ENCODE peak calls at places on chromosomes 5 and 9, in six cellular contexts. G is fibroblast of pulmonary artery, R is HepG2, O is A673, X is esophagus squamous epithelium, F is PC-9. S is an unnamed sample.

GRCh38 chr5:56152437-56152836 is 80.7 kb downstream of the ANKRD55 start:
- DNase-seq in O (no peak), X (no peak), R (peak), G (no peak), F (no peak), S (no peak)

GRCh38 chr5:179530069-179530998 is 20.0 kb upstream of the RUFY1 start:
- DNase-seq in F (no peak), O (no peak), X (no peak), R (no peak), G (peak), S (no peak)

GRCh38 chr9:114487607-114488300 is 17.5 kb downstream of the WHRN start:
- DNase-seq in F (peak), O (peak), R (peak), G (peak), X (no peak), S (no peak)

GRCh38 chr5:1481266-1481998 is 36.2 kb upstream of the SLC6A3 start:
- DNase-seq in X (no peak), G (no peak), F (no peak), R (no peak), O (no peak), S (no peak)

GRCh38 chr5:170420809-170421412 is 31.7 kb upstream of the KCNMB1 start:
- DNase-seq in O (peak), R (peak), G (peak), F (peak), X (no peak), S (no peak)

GRCh38 chr9:17063535-17064135 is 71.2 kb upstream of the CNTLN start:
- DNase-seq in F (no peak), O (peak), G (peak), R (peak), X (no peak), S (no peak)

GRCh38 chr5:151014680-151015343 is 5.6 kb upstream of the GPX3 start:
- DNase-seq in G (peak), O (no peak), R (peak), X (no peak), F (no peak), S (no peak)

GRCh38 chr9:27373851-27374250 is 76.9 kb upstream of the EQTN start:
- DNase-seq in R (no peak), G (no peak), F (no peak), X (no peak), O (no peak), S (no peak)

GRCh38 chr5:93305984-93306383 is 275.0 kb downstream of the NR2F1-AS1 start:
- DNase-seq in G (no peak), R (no peak), X (no peak), F (no peak), O (no peak), S (no peak)

GRCh38 chr9:108412755-108413154 is 443.0 kb downstream of the ACTL7B start:
- DNase-seq in F (no peak), O (peak), G (no peak), X (no peak), R (no peak), S (no peak)

GRCh38 chr9:122106576-122106975 is 13.5 kb upstream of the TTLL11 start:
- DNase-seq in G (no peak), X (no peak), F (no peak), R (no peak), O (no peak), S (no peak)

GRCh38 chr9:69857131-69857530 is 36.5 kb downstream of the CFAP95 start:
- DNase-seq in R (no peak), F (no peak), G (peak), X (no peak), O (no peak), S (no peak)

GRCh38 chr9:3511537-3511936 is 14.3 kb downstream of the RFX3 start:
- DNase-seq in X (no peak), O (peak), G (no peak), F (no peak), R (peak), S (no peak)

GRCh38 chr9:17578911-17579793 is at the start of gene SH3GL2:
- DNase-seq in G (peak), R (no peak), X (no peak), O (peak), F (no peak), S (peak)

GRCh38 chr5:92505145-92505544 is 1075.9 kb downstream of the NR2F1-AS1 start:
- DNase-seq in R (no peak), G (peak), F (no peak), X (no peak), O (no peak), S (no peak)

GRCh38 chr9:110323831-110324230 is 13.8 kb downstream of the TXNDC8 start:
- DNase-seq in O (no peak), X (no peak), F (no peak), G (no peak), R (no peak), S (no peak)

GRCh38 chr9:99820330-99821186 is 1.1 kb upstream of the NR4A3 start:
- DNase-seq in R (peak), X (no peak), F (peak), G (peak), O (peak), S (no peak)

GRCh38 chr9:1170918-1171317 is 120.8 kb downstream of the DMRT2 start:
- DNase-seq in G (no peak), O (no peak), X (no peak), F (no peak), R (no peak), S (no peak)

GRCh38 chr5:32984851-32985250 is 273.7 kb downstream of the NPR3 start:
- DNase-seq in R (no peak), O (peak), F (no peak), G (peak), X (no peak), S (no peak)

GRCh38 chr5:9898319-9898718 is 268.2 kb upstream of the TAS2R1 start:
- DNase-seq in F (no peak), X (no peak), G (peak), R (peak), O (peak), S (no peak)

GRCh38 chr9:86408121-86408520 is 53.9 kb upstream of the TUT7 start:
- DNase-seq in X (no peak), G (no peak), F (no peak), R (no peak), O (no peak), S (no peak)

GRCh38 chr5:13745508-13745907 is 199.0 kb downstream of the DNAH5 start:
- DNase-seq in R (peak), G (no peak), X (no peak), F (no peak), O (no peak), S (no peak)

GRCh38 chr5:160297004-160297403 is 15.4 kb downstream of the CCNJL start:
- DNase-seq in O (no peak), G (no peak), R (no peak), X (no peak), F (no peak), S (no peak)

GRCh38 chr9:106156462-106156861 is 462.1 kb downstream of the TMEM38B start:
- DNase-seq in X (no peak), R (no peak), O (no peak), G (no peak), F (no peak), S (no peak)

GRCh38 chr5:179284751-179285191 is 60.5 kb downstream of the ADAMTS2 start:
- DNase-seq in G (no peak), R (no peak), X (no peak), F (no peak), O (no peak), S (no peak)

GRCh38 chr5:116442095-116442534 is 132.5 kb downstream of the SEMA6A start:
- DNase-seq in X (no peak), R (no peak), F (peak), O (peak), G (peak), S (no peak)

GRCh38 chr5:134018154-134018985 is 13.6 kb upstream of the VDAC1 start:
- DNase-seq in X (no peak), R (peak), G (no peak), O (no peak), F (peak), S (no peak)

GRCh38 chr5:119828536-119828935 is 199.2 kb downstream of the FAM170A start:
- DNase-seq in R (no peak), G (no peak), X (no peak), O (no peak), F (no peak), S (no peak)

GRCh38 chr9:16031971-16032370 is 479.1 kb downstream of the CCDC171 start:
- DNase-seq in R (no peak), X (no peak), O (no peak), G (no peak), F (no peak), S (no peak)

GRCh38 chr5:154940772-154941620 is at the start of gene MRPL22:
- DNase-seq in G (peak), F (peak), O (peak), X (peak), R (peak), S (peak)
- TF ChIP-seq CTCF in G (no peak), F (no peak), O (no peak), X (peak), R (no peak), S (no peak)

GRCh38 chr5:146622391-146622790 is 106.4 kb upstream of the GPR151 start:
- DNase-seq in O (no peak), G (no peak), R (no peak), X (no peak), F (no peak), S (no peak)
- TF ChIP-seq CTCF in O (peak), G (peak), R (no peak), X (no peak), F (peak), S (peak)

GRCh38 chr5:8879248-8879647 is 666.6 kb downstream of the SEMA5A start:
- DNase-seq in X (no peak), O (no peak), R (no peak), G (no peak), F (no peak), S (no peak)

GRCh38 chr5:8884029-8884428 is 661.8 kb downstream of the SEMA5A start:
- DNase-seq in X (no peak), R (no peak), F (no peak), G (no peak), O (no peak), S (no peak)
- TF ChIP-seq CTCF in X (no peak), R (no peak), F (no peak), G (no peak), O (no peak), S (no peak)

GRCh38 chr5:53013857-53014256 is 24.7 kb downstream of the ITGA2 start:
- DNase-seq in F (no peak), G (no peak), R (no peak), X (no peak), O (no peak), S (no peak)

GRCh38 chr5:53008751-53009150 is 19.6 kb downstream of the ITGA2 start:
- DNase-seq in F (no peak), R (no peak), X (no peak), O (no peak), G (no peak), S (no peak)

GRCh38 chr5:53009816-53010215 is 20.7 kb downstream of the ITGA2 start:
- DNase-seq in F (no peak), O (no peak), R (no peak), X (no peak), G (no peak), S (no peak)

GRCh38 chr5:53011233-53011632 is 22.1 kb downstream of the ITGA2 start:
- DNase-seq in F (no peak), G (no peak), X (no peak), O (no peak), R (peak), S (no peak)

GRCh38 chr5:53010819-53011218 is 21.7 kb downstream of the ITGA2 start:
- DNase-seq in F (no peak), R (no peak), X (no peak), G (no peak), O (no peak), S (no peak)
- TF ChIP-seq CTCF in F (no peak), R (no peak), X (no peak), G (no peak), O (no peak), S (no peak)

GRCh38 chr9:13688990-13689600 is 409.6 kb upstream of the MPDZ start:
- DNase-seq in F (no peak), X (no peak), R (no peak), O (peak), G (peak), S (no peak)
- TF ChIP-seq CTCF in F (peak), X (no peak), R (peak), O (peak), G (peak), S (peak)

S was measured in type B pancreatic cell.